ENCODE peak calls at places on chromosomes 3 and 15, in nine cellular contexts. K is GM12891, C is GM12892, Y is prostate gland, B is HCT116, L is breast epithelium, H is upper lobe of left lung, I is esophagus muscularis mucosa, J is endothelial cell of umbilical vein. W is an unnamed sample.

GRCh38 chr3:67335813-67336212 is 318.6 kb downstream of the SUCLG2 start:
- DNase-seq in K (no peak), C (no peak), Y (no peak), B (no peak), L (no peak), H (no peak), I (no peak), J (no peak), W (no peak)

GRCh38 chr3:158791259-158791920 is 10.5 kb upstream of the MFSD1 start:
- DNase-seq in K (no peak), C (no peak), Y (no peak), B (peak), L (no peak), H (no peak), I (peak), J (peak), W (no peak)

GRCh38 chr3:11564577-11565001 is 79.1 kb downstream of the VGLL4 start:
- DNase-seq in K (no peak), C (no peak), Y (no peak), B (no peak), L (no peak), H (no peak), I (no peak), J (no peak), W (no peak)

GRCh38 chr3:10632741-10633140 is 127.4 kb upstream of the ATP2B2 start:
- DNase-seq in K (no peak), C (no peak), Y (no peak), B (no peak), L (no peak), H (no peak), I (no peak), J (no peak), W (no peak)

GRCh38 chr3:165669967-165670366 is 167.3 kb downstream of the BCHE start:
- DNase-seq in K (no peak), C (no peak), Y (no peak), B (no peak), L (no peak), H (no peak), I (no peak), J (no peak), W (no peak)

GRCh38 chr15:44633603-44634002 is 29.9 kb downstream of the SPG11 start:
- DNase-seq in K (no peak), C (no peak), Y (no peak), B (no peak), L (no peak), H (no peak), I (no peak), J (peak), W (no peak)

GRCh38 chr15:22844421-22845288 is 6.2 kb downstream of the NIPA2 start:
- DNase-seq in K (no peak), C (no peak), Y (no peak), B (no peak), L (no peak), H (no peak), I (no peak), J (no peak), W (no peak)

GRCh38 chr15:66685638-66686150 is 16.3 kb upstream of the SMAD6 start:
- DNase-seq in K (no peak), C (no peak), Y (no peak), B (no peak), L (no peak), H (no peak), I (no peak), J (peak), W (no peak)

GRCh38 chr15:100216177-100216576 is 125.6 kb downstream of the ADAMTS17 start:
- DNase-seq in K (no peak), C (no peak), Y (peak), B (no peak), L (no peak), H (no peak), I (no peak), J (no peak), W (no peak)

GRCh38 chr15:32738677-32739076 is 20.9 kb downstream of the GREM1 start:
- DNase-seq in K (no peak), C (no peak), Y (no peak), B (no peak), L (no peak), H (no peak), I (no peak), J (no peak), W (no peak)

GRCh38 chr15:84840741-84841429 is 23.7 kb downstream of the ALPK3 start:
- DNase-seq in K (no peak), C (no peak), Y (no peak), B (peak), L (no peak), H (peak), I (no peak), J (peak), W (peak)

GRCh38 chr3:170038434-170039110 is 777 bp downstream of the GPR160 start:
- DNase-seq in K (peak), C (peak), Y (peak), B (no peak), L (no peak), H (peak), I (no peak), J (no peak), W (no peak)

GRCh38 chr3:4491873-4492239 is 1.3 kb upstream of the ITPR1 start:
- DNase-seq in K (no peak), C (no peak), Y (no peak), B (no peak), L (no peak), H (no peak), I (no peak), J (no peak), W (no peak)

GRCh38 chr15:89893027-89893426 is 767 bp downstream of the AP3S2 start:
- DNase-seq in K (no peak), C (no peak), Y (no peak), B (no peak), L (no peak), H (no peak), I (no peak), J (no peak), W (no peak)

GRCh38 chr3:39137435-39137936 is 15.9 kb downstream of the CSRNP1 start:
- DNase-seq in K (no peak), C (no peak), Y (no peak), B (no peak), L (no peak), H (no peak), I (no peak), J (no peak), W (peak)
- TF ChIP-seq POLR2A in K (no peak), C (no peak), Y (no peak), B (no peak), L (no peak), H (no peak), I (no peak), J (no peak), W (no peak)

DNA sequence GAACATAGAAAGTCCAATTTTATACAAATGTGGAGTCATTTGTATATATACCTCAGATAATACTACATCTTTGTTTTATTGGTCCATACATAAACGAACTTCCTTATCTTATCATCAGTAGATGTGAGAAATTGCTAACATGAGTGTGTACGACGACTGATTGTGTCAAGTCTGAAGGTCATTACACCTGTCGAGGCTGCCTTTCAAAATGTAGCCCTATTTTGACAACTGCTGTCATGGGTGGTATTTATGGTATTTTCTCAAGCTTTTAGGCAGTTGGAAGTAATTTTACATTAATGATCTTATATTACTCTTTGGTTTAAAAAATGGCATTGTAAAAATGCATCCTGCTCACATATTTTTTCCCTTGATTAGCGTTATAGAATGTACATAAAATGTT is 183.7 kb upstream of the DNAJC19 start:
- DNase-seq in K (no peak), C (no peak), Y (no peak), B (no peak), L (no peak), H (no peak), I (no peak), J (no peak), W (no peak)
- TF ChIP-seq POLR2AphosphoS5 in K (no peak), C (no peak), Y (no peak), B (no peak), L (no peak), H (no peak), I (no peak), J (no peak), W (no peak)

GRCh38 chr3:187079090-187080022 is 59.9 kb downstream of the RPL39L start:
- DNase-seq in K (no peak), C (no peak), Y (no peak), B (no peak), L (no peak), H (no peak), I (no peak), J (no peak), W (no peak)
- TF ChIP-seq POLR2A in K (peak), C (peak), Y (no peak), B (no peak), L (no peak), H (no peak), I (no peak), J (no peak), W (no peak)

GRCh38 chr3:39135170-39135805 is 18.1 kb downstream of the CSRNP1 start:
- DNase-seq in K (no peak), C (no peak), Y (no peak), B (no peak), L (no peak), H (peak), I (no peak), J (peak), W (peak)
- TF ChIP-seq POLR2AphosphoS5 in K (no peak), C (no peak), Y (peak), B (no peak), L (no peak), H (peak), I (peak), J (peak), W (peak)

DNA sequence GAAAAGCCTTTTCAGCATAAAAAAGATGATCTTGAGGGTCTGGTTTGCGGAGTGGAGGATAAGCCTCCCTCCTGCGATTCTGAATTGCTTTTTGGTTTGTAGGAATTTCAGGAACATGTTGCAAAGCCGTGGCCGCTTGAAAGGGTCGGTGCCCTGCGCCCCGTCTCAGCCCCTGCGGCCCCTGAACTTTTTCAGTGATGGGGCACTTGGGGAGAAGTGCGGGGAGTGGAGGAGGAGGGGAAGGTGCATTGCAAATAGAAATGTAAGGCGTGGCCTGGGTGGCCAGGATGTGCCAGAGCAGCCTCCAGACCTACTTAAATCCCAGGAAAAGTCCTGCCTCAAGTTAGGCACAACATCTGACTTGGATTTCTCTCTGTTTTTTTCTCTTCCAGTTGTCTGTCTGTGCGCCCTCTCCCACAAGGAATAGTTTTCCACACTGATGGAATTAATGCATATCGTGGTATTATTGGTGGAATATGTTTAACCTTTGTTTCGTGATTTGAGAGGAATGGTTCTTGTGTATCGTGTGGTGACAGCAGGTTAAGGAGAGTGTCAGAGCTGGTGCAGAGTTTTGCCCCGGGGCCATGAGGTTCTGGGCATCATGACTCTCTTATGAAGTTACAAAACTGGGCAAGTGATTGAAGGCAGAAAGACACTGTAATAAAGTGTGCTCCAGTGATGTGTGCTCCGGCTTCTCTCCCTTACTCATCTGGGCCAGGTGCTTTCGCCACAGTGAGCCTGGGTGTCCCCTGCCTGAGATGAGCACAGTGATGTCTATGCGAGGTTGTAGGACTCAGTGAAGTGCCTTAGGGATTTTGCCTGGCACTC is 153.8 kb downstream of the PGPEP1L start:
- DNase-seq in K (no peak), C (no peak), Y (no peak), B (no peak), L (no peak), H (peak), I (no peak), J (no peak), W (peak)
- TF ChIP-seq POLR2A in K (no peak), C (no peak), Y (no peak), B (no peak), L (no peak), H (no peak), I (no peak), J (no peak), W (no peak)

GRCh38 chr3:12830785-12831581 is 10.4 kb downstream of the RPL32 start:
- DNase-seq in K (no peak), C (no peak), Y (no peak), B (no peak), L (no peak), H (no peak), I (no peak), J (no peak), W (no peak)

GRCh38 chr3:12835005-12835665 is 6.2 kb downstream of the RPL32 start:
- DNase-seq in K (no peak), C (no peak), Y (no peak), B (no peak), L (no peak), H (no peak), I (no peak), J (no peak), W (no peak)

GRCh38 chr3:12831582-12831866 is 9.8 kb downstream of the RPL32 start:
- DNase-seq in K (no peak), C (no peak), Y (no peak), B (no peak), L (no peak), H (no peak), I (no peak), J (no peak), W (no peak)

GRCh38 chr3:12832350-12833225 is 8.8 kb downstream of the RPL32 start:
- DNase-seq in K (no peak), C (no peak), Y (no peak), B (no peak), L (no peak), H (no peak), I (no peak), J (no peak), W (no peak)

GRCh38 chr3:12833226-12834161 is 7.9 kb downstream of the RPL32 start:
- DNase-seq in K (no peak), C (no peak), Y (no peak), B (no peak), L (no peak), H (no peak), I (no peak), J (no peak), W (no peak)
- TF ChIP-seq POLR2AphosphoS5 in K (peak), C (peak), Y (no peak), B (peak), L (no peak), H (no peak), I (no peak), J (no peak), W (no peak)

GRCh38 chr15:91939432-91939831 is 85.9 kb downstream of the SLCO3A1 start:
- DNase-seq in K (no peak), C (no peak), Y (no peak), B (no peak), L (no peak), H (no peak), I (no peak), J (no peak), W (no peak)
- TF ChIP-seq POLR2A in K (no peak), C (no peak), Y (no peak), B (no peak), L (no peak), H (no peak), I (no peak), J (no peak), W (no peak)

GRCh38 chr3:33440328-33440577 is at the start of gene UBP1:
- DNase-seq in K (peak), C (no peak), Y (no peak), B (no peak), L (peak), H (peak), I (no peak), J (no peak), W (no peak)
- TF ChIP-seq POLR2AphosphoS5 in K (no peak), C (no peak), Y (no peak), B (peak), L (no peak), H (peak), I (peak), J (no peak), W (peak)

W was measured in sigmoid colon.